ENCODE peak calls at places on chromosomes 5 and 9, in eight cellular contexts. O, G, D, A, X, Z, B and N are unnamed samples.

GRCh38 chr5:125891326-125891725 is 531.9 kb upstream of the GRAMD2B start:
- DNase-seq in O (no peak), G (no peak), D (no peak), A (no peak), X (no peak), Z (no peak), B (no peak), N (no peak)

GRCh38 chr5:67182406-67182805 is 14.2 kb downstream of the CD180 start:
- DNase-seq in O (no peak), G (no peak), D (no peak), A (peak), X (no peak), Z (peak), B (no peak), N (no peak)

GRCh38 chr5:96381526-96381925 is 51.5 kb downstream of the PCSK1 start:
- DNase-seq in O (no peak), G (no peak), D (peak), A (no peak), X (no peak), Z (no peak), B (peak), N (no peak)

GRCh38 chr5:179620703-179621350 is 2.6 kb downstream of the HNRNPH1 start:
- DNase-seq in O (no peak), G (no peak), D (no peak), A (no peak), X (no peak), Z (no peak), B (no peak), N (no peak)

GRCh38 chr5:115641948-115642347 is 16.1 kb upstream of the TMED7 start:
- DNase-seq in O (no peak), G (no peak), D (no peak), A (no peak), X (no peak), Z (no peak), B (no peak), N (no peak)

GRCh38 chr9:108683245-108683644 is 172.5 kb downstream of the ACTL7B start:
- DNase-seq in O (no peak), G (no peak), D (no peak), A (no peak), X (no peak), Z (no peak), B (no peak), N (no peak)

GRCh38 chr9:132797861-132798659 is 80.0 kb downstream of the AK8 start:
- DNase-seq in O (no peak), G (no peak), D (no peak), A (peak), X (no peak), Z (no peak), B (no peak), N (no peak)

GRCh38 chr9:77010527-77010926 is 8.9 kb upstream of the FOXB2 start:
- DNase-seq in O (no peak), G (no peak), D (no peak), A (no peak), X (no peak), Z (no peak), B (no peak), N (no peak)

GRCh38 chr9:101437806-101438232 is 2.2 kb upstream of the ALDOB start:
- DNase-seq in O (no peak), G (no peak), D (no peak), A (peak), X (no peak), Z (peak), B (no peak), N (no peak)

GRCh38 chr5:97986069-97986468 is 787.4 kb upstream of the RGMB start:
- DNase-seq in O (no peak), G (no peak), D (no peak), A (no peak), X (no peak), Z (no peak), B (no peak), N (no peak)

GRCh38 chr5:19531374-19531952 is 456.5 kb downstream of the CDH18 start:
- DNase-seq in O (no peak), G (no peak), D (no peak), A (no peak), X (no peak), Z (no peak), B (peak), N (no peak)

GRCh38 chr9:137672907-137673791 is 54.3 kb downstream of the EHMT1 start:
- DNase-seq in O (no peak), G (no peak), D (peak), A (peak), X (peak), Z (peak), B (peak), N (peak)

GRCh38 chr5:103587185-103587748 is 24.7 kb upstream of the NUDT12 start:
- DNase-seq in O (no peak), G (no peak), D (no peak), A (peak), X (no peak), Z (no peak), B (peak), N (no peak)

GRCh38 chr9:3804148-3804547 is 278.3 kb upstream of the RFX3 start:
- DNase-seq in O (no peak), G (no peak), D (no peak), A (no peak), X (no peak), Z (no peak), B (no peak), N (no peak)

GRCh38 chr5:151243127-151243526 is 9.9 kb upstream of the GM2A start:
- DNase-seq in O (no peak), G (no peak), D (no peak), A (no peak), X (no peak), Z (no peak), B (no peak), N (no peak)

GRCh38 chr5:83253731-83254130 is 176.4 kb downstream of the XRCC4 start:
- DNase-seq in O (no peak), G (no peak), D (no peak), A (peak), X (no peak), Z (no peak), B (no peak), N (no peak)